ENCODE peak calls at places on chromosomes 16 and 17, in five cellular contexts. P, O, D, W and R are unnamed samples.
A peak's percentile ranks its signal among the peaks of the same experiment; 100 is the strongest.

GRCh38 chr17:41782142-41782541 is 4.4 kb downstream of the JUP start:
- DNase-seq in P (no peak), O (no peak), D (no peak), W (no peak), R (no peak)

GRCh38 chr16:84836234-84836647 is 16.5 kb downstream of the CRISPLD2 start:
- DNase-seq in P (peak; percentile 49), O (peak; percentile 39), D (peak; percentile 86), W (no peak), R (no peak)

GRCh38 chr16:5378531-5378930 is 280.9 kb upstream of the EEF2KMT start:
- DNase-seq in P (no peak), O (no peak), D (no peak), W (no peak), R (no peak)

GRCh38 chr16:48272837-48273421 is 25.6 kb upstream of the ABCC11 start:
- DNase-seq in P (no peak), O (no peak), D (no peak), W (no peak), R (no peak)

GRCh38 chr16:58187092-58187491 is 10.8 kb downstream of the CSNK2A2 start:
- DNase-seq in P (peak; percentile 86), O (no peak), D (no peak), W (no peak), R (no peak)

GRCh38 chr17:38982858-38983746 is 15.9 kb upstream of the FBXO47 start:
- DNase-seq in P (peak; percentile 80), O (peak; percentile 79), D (peak; percentile 79), W (peak; percentile 34), R (peak; percentile 40)

GRCh38 chr16:80350066-80350465 is 190.7 kb upstream of the DYNLRB2 start:
- DNase-seq in P (no peak), O (no peak), D (no peak), W (no peak), R (no peak)

GRCh38 chr16:64545769-64546168 is 576.1 kb downstream of the CDH11 start:
- DNase-seq in P (peak; percentile 29), O (no peak), D (peak; percentile 42), W (no peak), R (no peak)

GRCh38 chr17:61380836-61381525 is 18.7 kb upstream of the TBX2 start:
- DNase-seq in P (no peak), O (no peak), D (no peak), W (no peak), R (no peak)

GRCh38 chr17:7882629-7883028 is 6.0 kb upstream of the CHD3 start:
- DNase-seq in P (no peak), O (no peak), D (no peak), W (no peak), R (no peak)

GRCh38 chr17:74690409-74690825 is 22.3 kb downstream of the CD300LF start:
- DNase-seq in P (no peak), O (no peak), D (peak; percentile 28), W (no peak), R (no peak)

GRCh38 chr16:200388-200787 is 20.1 kb downstream of the HBQ1 start:
- DNase-seq in P (no peak), O (no peak), D (no peak), W (no peak), R (no peak)

GRCh38 chr17:5705081-5705875 is 121.0 kb upstream of the NLRP1 start:
- DNase-seq in P (peak; percentile 28), O (no peak), D (peak; percentile 31), W (no peak), R (no peak)

GRCh38 chr17:8020776-8021564 is 17.9 kb upstream of the ALOX15B start:
- DNase-seq in P (no peak), O (no peak), D (no peak), W (no peak), R (no peak)

GRCh38 chr16:85995591-85996461 is 96.9 kb downstream of the IRF8 start:
- DNase-seq in P (peak; percentile 61), O (no peak), D (no peak), W (no peak), R (no peak)

GRCh38 chr17:79305376-79305775 is 230.8 kb downstream of the ENGASE start:
- DNase-seq in P (no peak), O (no peak), D (no peak), W (no peak), R (no peak)

GRCh38 chr17:2125013-2125535 is 70.2 kb downstream of the HIC1 start:
- DNase-seq in P (no peak), O (no peak), D (no peak), W (no peak), R (no peak)

GRCh38 chr17:19470529-19471261 is 59.7 kb downstream of the RNF112 start:
- DNase-seq in P (peak; percentile 86), O (no peak), D (no peak), W (peak; percentile 10), R (no peak)

GRCh38 chr16:878071-878784 is 77.7 kb upstream of the GNG13 start:
- DNase-seq in P (no peak), O (peak; percentile 52), D (no peak), W (no peak), R (no peak)

DNA sequence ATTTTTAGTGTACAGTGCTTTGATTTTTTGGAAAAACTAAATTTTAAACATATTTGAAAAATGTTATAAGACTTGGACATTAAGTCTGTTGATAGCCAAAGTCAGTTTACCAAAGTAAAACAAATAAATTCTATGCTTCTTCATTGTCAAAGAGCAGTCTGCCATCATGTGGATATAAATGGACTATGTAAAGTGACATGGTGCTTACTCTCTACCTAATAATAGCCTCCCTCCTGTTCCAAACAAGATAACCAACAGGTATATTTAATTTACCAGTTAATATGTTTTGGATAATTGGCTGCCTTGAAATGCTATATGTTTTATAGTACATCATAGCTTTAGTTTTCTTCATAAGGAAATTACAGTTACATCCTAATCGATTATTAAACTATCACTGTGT is 15.9 kb downstream of the TAF15 start:
- DNase-seq in P (no peak), O (no peak), D (no peak), W (no peak), R (no peak)
- H3K4me3 ChIP-seq in P (no peak overlapping the region), O (no peak overlapping the region), D (no peak overlapping the region), W (no peak overlapping the region), R (no peak overlapping the region)

GRCh38 chr17:81144423-81144781 is 20.9 kb upstream of the PVALEF start:
- DNase-seq in P (no peak), O (no peak), D (no peak), W (no peak), R (no peak)
- H3K4me1 ChIP-seq in P (peaks cover 4% of the 10 kb centered on the region), O (peaks cover 10% of the 10 kb centered on the region), D (no peaks in the 10 kb centered on the region), W (no peaks in the 10 kb centered on the region), R (no peaks in the 10 kb centered on the region)

GRCh38 chr16:68553186-68553585 is 14.1 kb downstream of the ZFP90 start:
- DNase-seq in P (no peak), O (no peak), D (no peak), W (no peak), R (no peak)
- H3K9me3 ChIP-seq in P (peaks cover 4% of the 10 kb centered on the region), O (peaks cover 94% of the 10 kb centered on the region), D (no peaks in the 10 kb centered on the region), W (peaks cover 35% of the 10 kb centered on the region), R (peaks cover 72% of the 10 kb centered on the region)

GRCh38 chr17:76272541-76273434 is 7.6 kb downstream of the UBALD2 start:
- DNase-seq in P (no peak), O (no peak), D (no peak), W (no peak), R (no peak)
- H3K4me3 ChIP-seq in P (no peak overlapping the region), O (no peak overlapping the region), D (no peak overlapping the region), W (no peak overlapping the region), R (peak overlapping the region; percentile 68)

GRCh38 chr17:49821916-49822315 is 26.0 kb downstream of the TAC4 start:
- DNase-seq in P (no peak), O (no peak), D (no peak), W (peak; percentile 31), R (no peak)
- H3K4me1 ChIP-seq in P (no peaks in the 10 kb centered on the region), O (no peaks in the 10 kb centered on the region), D (peaks cover 8% of the 10 kb centered on the region), W (peaks cover 16% of the 10 kb centered on the region), R (peaks cover 36% of the 10 kb centered on the region)

DNA sequence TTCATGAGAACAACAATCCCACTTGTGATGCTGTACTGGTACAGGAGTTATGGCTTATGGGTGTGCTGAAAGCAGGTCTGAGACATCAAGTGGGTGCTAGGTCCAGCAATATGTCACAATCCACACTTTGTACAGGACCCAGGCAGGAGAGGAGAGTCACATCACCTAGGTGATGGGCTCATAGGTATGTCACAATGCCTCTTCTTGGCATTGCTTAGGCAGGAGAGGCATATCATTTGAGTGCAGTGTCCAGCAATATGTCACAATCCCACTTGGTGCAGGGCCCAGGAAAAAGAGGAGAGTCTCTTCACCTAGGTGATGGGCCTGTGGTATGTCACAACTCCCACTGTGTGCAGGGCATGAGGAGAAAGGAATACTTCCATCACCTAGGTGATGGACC is 2110.0 kb downstream of the TP53TG3F start:
- DNase-seq in P (no peak), O (no peak), D (no peak), W (no peak), R (no peak)
- H3K9me3 ChIP-seq in P (no peaks in the 10 kb centered on the region), O (no peaks in the 10 kb centered on the region), D (no peaks in the 10 kb centered on the region), W (no peaks in the 10 kb centered on the region), R (peaks cover 33% of the 10 kb centered on the region)

GRCh38 chr17:10139560-10139959 is 58.8 kb downstream of the GAS7 start:
- DNase-seq in P (no peak), O (no peak), D (no peak), W (no peak), R (no peak)
- H3K4me3 ChIP-seq in P (no peak overlapping the region), O (no peak overlapping the region), D (no peak overlapping the region), W (no peak overlapping the region), R (no peak overlapping the region)

GRCh38 chr17:40321502-40322416 is 12.8 kb downstream of the RARA start:
- DNase-seq in P (peak; percentile 66), O (no peak), D (no peak), W (no peak), R (no peak)
- H3K4me1 ChIP-seq in P (peaks cover 48% of the 10 kb centered on the region), O (peaks cover 87% of the 10 kb centered on the region), D (peaks cover 59% of the 10 kb centered on the region), W (peaks cover 65% of the 10 kb centered on the region), R (peaks cover 67% of the 10 kb centered on the region)